ENCODE peak calls at places on chromosomes 16 and 17, in seven cellular contexts. One of them, this sample, is unnamed.
A peak's percentile ranks its signal among the peaks of the same experiment; 100 is the strongest.

GRCh38 chr16:84925092-84925772 is 86.1 kb downstream of the ZDHHC7 start:
- DNase-seq in DND-41: peak; percentile 63
- DNase-seq in fibroblast of lung: no peak
- DNase-seq in H1: peak; percentile 29
- DNase-seq in GM23338: peak; percentile 80
- DNase-seq in A673: peak; percentile 41
- DNase-seq in K562: peak; percentile 88
- DNase-seq in this sample: no peak

GRCh38 chr16:642189-643049 is 791 bp downstream of the MCRIP2 start:
- DNase-seq in DND-41: no peak
- DNase-seq in fibroblast of lung: no peak
- DNase-seq in H1: no peak
- DNase-seq in GM23338: peak; percentile 63
- DNase-seq in A673: no peak
- DNase-seq in K562: peak; percentile 75
- DNase-seq in this sample: no peak

GRCh38 chr17:59547131-59547915 is 18.1 kb upstream of the DHX40 start:
- DNase-seq in DND-41: no peak
- DNase-seq in fibroblast of lung: no peak
- DNase-seq in H1: no peak
- DNase-seq in GM23338: peak; percentile 22
- DNase-seq in A673: peak; percentile 95
- DNase-seq in K562: peak; percentile 29
- DNase-seq in this sample: no peak

GRCh38 chr17:78583091-78583490 is 5.9 kb upstream of the DNAH17 start:
- DNase-seq in DND-41: no peak
- DNase-seq in fibroblast of lung: no peak
- DNase-seq in H1: no peak
- DNase-seq in GM23338: peak; percentile 75
- DNase-seq in A673: peak; percentile 40
- DNase-seq in K562: peak; percentile 46
- DNase-seq in this sample: no peak

GRCh38 chr16:28259091-28259780 is 33.1 kb upstream of the SBK1 start:
- DNase-seq in DND-41: no peak
- DNase-seq in fibroblast of lung: no peak
- DNase-seq in H1: no peak
- DNase-seq in GM23338: no peak
- DNase-seq in A673: no peak
- DNase-seq in K562: no peak
- DNase-seq in this sample: no peak

GRCh38 chr17:27038676-27039075 is 255.2 kb upstream of the WSB1 start:
- DNase-seq in DND-41: peak; percentile 4
- DNase-seq in fibroblast of lung: no peak
- DNase-seq in H1: no peak
- DNase-seq in GM23338: peak; percentile 1
- DNase-seq in A673: peak; percentile 9
- DNase-seq in K562: peak; percentile 48
- DNase-seq in this sample: no peak

GRCh38 chr17:75049057-75049456 is 2.0 kb downstream of the KCTD2 start:
- DNase-seq in DND-41: no peak
- DNase-seq in fibroblast of lung: no peak
- DNase-seq in H1: no peak
- DNase-seq in GM23338: no peak
- DNase-seq in A673: no peak
- DNase-seq in K562: no peak
- DNase-seq in this sample: no peak

GRCh38 chr17:74513987-74514631 is 17.2 kb downstream of the CD300LB start:
- DNase-seq in DND-41: peak; percentile 33
- DNase-seq in fibroblast of lung: peak; percentile 50
- DNase-seq in H1: no peak
- DNase-seq in GM23338: peak; percentile 77
- DNase-seq in A673: peak; percentile 52
- DNase-seq in K562: peak; percentile 15
- DNase-seq in this sample: peak; percentile 69

GRCh38 chr17:80181431-80181830 is 11.6 kb downstream of the CARD14 start:
- DNase-seq in DND-41: no peak
- DNase-seq in fibroblast of lung: no peak
- DNase-seq in H1: no peak
- DNase-seq in GM23338: no peak
- DNase-seq in A673: no peak
- DNase-seq in K562: no peak
- DNase-seq in this sample: no peak

GRCh38 chr16:8885674-8886592 is 3.8 kb downstream of the LITAFD start:
- DNase-seq in DND-41: no peak
- DNase-seq in fibroblast of lung: peak; percentile 37
- DNase-seq in H1: no peak
- DNase-seq in GM23338: peak; percentile 60
- DNase-seq in A673: no peak
- DNase-seq in K562: no peak
- DNase-seq in this sample: peak; percentile 26

GRCh38 chr16:85794696-85795095 is 4.6 kb downstream of the EMC8 start:
- DNase-seq in DND-41: no peak
- DNase-seq in fibroblast of lung: no peak
- DNase-seq in H1: no peak
- DNase-seq in GM23338: no peak
- DNase-seq in A673: no peak
- DNase-seq in K562: no peak
- DNase-seq in this sample: no peak

GRCh38 chr17:73414171-73414955 is 102.6 kb upstream of the CDC42EP4 start:
- DNase-seq in DND-41: no peak
- DNase-seq in fibroblast of lung: no peak
- DNase-seq in H1: no peak
- DNase-seq in GM23338: no peak
- DNase-seq in A673: no peak
- DNase-seq in K562: no peak
- DNase-seq in this sample: no peak

GRCh38 chr16:57769541-57770145 is 32.6 kb downstream of the KIFC3 start:
- DNase-seq in DND-41: no peak
- DNase-seq in fibroblast of lung: no peak
- DNase-seq in H1: no peak
- DNase-seq in GM23338: no peak
- DNase-seq in A673: no peak
- DNase-seq in K562: no peak
- DNase-seq in this sample: no peak

GRCh38 chr16:12695454-12695853 is 108.2 kb downstream of the CPPED1 start:
- DNase-seq in DND-41: no peak
- DNase-seq in fibroblast of lung: no peak
- DNase-seq in H1: no peak
- DNase-seq in GM23338: no peak
- DNase-seq in A673: no peak
- DNase-seq in K562: no peak
- DNase-seq in this sample: no peak

GRCh38 chr16:85357323-85357722 is 245.1 kb upstream of the CIBAR2 start:
- DNase-seq in DND-41: no peak
- DNase-seq in fibroblast of lung: no peak
- DNase-seq in H1: no peak
- DNase-seq in GM23338: no peak
- DNase-seq in A673: no peak
- DNase-seq in K562: no peak
- DNase-seq in this sample: no peak

GRCh38 chr16:56912746-56913703 is 18.9 kb upstream of the HERPUD1 start:
- DNase-seq in DND-41: no peak
- DNase-seq in fibroblast of lung: peak; percentile 71
- DNase-seq in H1: no peak
- DNase-seq in GM23338: no peak
- DNase-seq in A673: no peak
- DNase-seq in K562: no peak
- DNase-seq in this sample: peak; percentile 61

GRCh38 chr17:50406578-50406977 is 9.3 kb upstream of the LRRC59 start:
- DNase-seq in DND-41: no peak
- DNase-seq in fibroblast of lung: no peak
- DNase-seq in H1: no peak
- DNase-seq in GM23338: no peak
- DNase-seq in A673: no peak
- DNase-seq in K562: no peak
- DNase-seq in this sample: no peak

GRCh38 chr17:68318103-68318991 is 27.1 kb downstream of the ARSG start:
- DNase-seq in DND-41: no peak
- DNase-seq in fibroblast of lung: peak; percentile 18
- DNase-seq in H1: no peak
- DNase-seq in GM23338: no peak
- DNase-seq in A673: no peak
- DNase-seq in K562: no peak
- DNase-seq in this sample: peak; percentile 62

GRCh38 chr17:39555368-39555767 is 52.4 kb downstream of the NEUROD2 start:
- DNase-seq in DND-41: no peak
- DNase-seq in fibroblast of lung: no peak
- DNase-seq in H1: no peak
- DNase-seq in GM23338: peak; percentile 54
- DNase-seq in A673: no peak
- DNase-seq in K562: no peak
- DNase-seq in this sample: no peak

GRCh38 chr16:17749706-17750105 is 278.9 kb upstream of the XYLT1 start:
- DNase-seq in DND-41: no peak
- DNase-seq in fibroblast of lung: no peak
- DNase-seq in H1: no peak
- DNase-seq in GM23338: no peak
- DNase-seq in A673: no peak
- DNase-seq in K562: no peak
- DNase-seq in this sample: no peak
- TF ChIP-seq EZH2 in DND-41: no peak
- TF ChIP-seq EZH2 in fibroblast of lung: no peak
- TF ChIP-seq EZH2 in H1: no peak
- TF ChIP-seq EZH2 in GM23338: no peak
- TF ChIP-seq EZH2 in A673: no peak
- TF ChIP-seq EZH2 in K562: no peak
- TF ChIP-seq EZH2 in this sample: no peak

DNA sequence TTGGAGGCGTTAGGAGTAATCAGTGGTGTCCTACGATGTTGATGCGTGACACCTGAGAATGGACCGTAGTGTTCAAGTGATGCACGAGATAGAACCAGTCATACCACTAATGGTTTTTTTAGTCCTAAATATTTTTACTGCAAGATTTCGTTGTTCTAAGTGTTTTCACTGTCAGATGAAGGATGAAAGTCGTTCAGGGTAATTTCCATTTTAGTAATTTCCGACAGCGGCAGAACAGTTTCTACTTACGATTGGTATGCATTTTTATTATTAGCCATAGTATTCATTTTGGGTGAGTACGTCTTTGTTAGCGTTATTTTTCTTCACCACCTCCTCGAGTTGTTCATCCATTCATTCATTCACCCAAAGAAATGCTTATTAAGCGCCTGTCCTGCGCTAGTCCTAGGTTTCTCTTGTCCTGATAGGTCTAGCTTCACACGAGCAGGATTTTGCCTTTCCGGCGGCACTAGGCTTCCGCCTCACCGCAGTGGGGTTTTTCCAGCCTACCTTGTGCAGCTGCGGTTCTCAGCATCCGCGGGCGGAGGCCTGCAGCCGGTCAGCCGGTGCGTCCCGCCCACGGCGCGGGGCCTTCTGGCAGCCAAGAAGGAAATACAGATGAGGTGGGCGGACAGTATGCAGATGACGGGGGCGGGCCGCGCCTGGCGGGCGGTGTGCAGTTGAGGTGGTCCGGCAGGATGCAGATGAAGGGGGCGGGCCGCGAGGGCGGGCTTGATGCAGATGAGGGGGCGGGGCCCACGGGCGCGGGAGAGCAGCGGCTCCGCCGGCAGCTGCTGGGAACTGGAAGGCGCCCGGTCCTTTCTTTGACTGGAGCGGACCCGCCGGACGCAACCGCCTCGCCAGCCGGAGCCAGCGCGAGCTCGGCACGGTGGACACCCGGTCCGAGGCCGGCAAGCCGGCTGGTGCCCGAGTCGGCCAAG is 146.4 kb downstream of the SPECC1 start:
- DNase-seq in DND-41: peak; percentile 96
- DNase-seq in fibroblast of lung: peak; percentile 90
- DNase-seq in H1: peak; percentile 97
- DNase-seq in GM23338: peak; percentile 99
- DNase-seq in A673: peak; percentile 94
- DNase-seq in K562: peak; percentile 97
- DNase-seq in this sample: peak; percentile 96
- H3K27ac ChIP-seq in DND-41: no peak overlapping the region
- H3K27ac ChIP-seq in fibroblast of lung: peak overlapping the region; percentile 30
- H3K27ac ChIP-seq in H1: peak overlapping the region; percentile 84
- H3K27ac ChIP-seq in GM23338: peak overlapping the region; percentile 96
- H3K27ac ChIP-seq in A673: no peak overlapping the region
- H3K27ac ChIP-seq in K562: peak overlapping the region; percentile 70
- H3K27ac ChIP-seq in this sample: peak overlapping the region; percentile 51

DNA sequence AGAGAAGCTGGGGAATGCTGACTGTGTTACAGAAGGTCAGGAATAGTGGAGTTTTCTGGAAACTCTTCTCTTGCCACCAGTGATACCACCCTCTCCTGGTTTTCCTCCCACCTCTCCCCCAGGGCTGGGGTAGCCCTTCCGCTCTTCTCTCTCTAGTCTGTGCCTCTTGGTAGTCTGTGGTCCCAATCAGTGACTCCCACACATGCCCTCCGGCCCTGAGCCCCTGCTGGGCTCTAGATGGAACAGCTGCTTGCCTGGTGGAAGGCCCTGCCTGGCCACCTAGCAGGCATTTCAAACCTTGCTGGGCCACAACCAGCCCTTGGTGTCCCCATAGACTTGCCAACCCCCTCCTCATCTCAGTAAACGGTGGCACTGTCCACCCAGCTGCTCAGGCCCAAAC is 15.2 kb upstream of the MTSS2 start:
- DNase-seq in DND-41: no peak
- DNase-seq in fibroblast of lung: no peak
- DNase-seq in H1: no peak
- DNase-seq in GM23338: no peak
- DNase-seq in A673: no peak
- DNase-seq in K562: no peak
- DNase-seq in this sample: no peak
- TF ChIP-seq CTCF in DND-41: no peak
- TF ChIP-seq CTCF in fibroblast of lung: no peak
- TF ChIP-seq CTCF in H1: no peak
- TF ChIP-seq CTCF in GM23338: no peak
- TF ChIP-seq CTCF in A673: no peak
- TF ChIP-seq CTCF in K562: no peak
- TF ChIP-seq CTCF in this sample: no peak

DNA sequence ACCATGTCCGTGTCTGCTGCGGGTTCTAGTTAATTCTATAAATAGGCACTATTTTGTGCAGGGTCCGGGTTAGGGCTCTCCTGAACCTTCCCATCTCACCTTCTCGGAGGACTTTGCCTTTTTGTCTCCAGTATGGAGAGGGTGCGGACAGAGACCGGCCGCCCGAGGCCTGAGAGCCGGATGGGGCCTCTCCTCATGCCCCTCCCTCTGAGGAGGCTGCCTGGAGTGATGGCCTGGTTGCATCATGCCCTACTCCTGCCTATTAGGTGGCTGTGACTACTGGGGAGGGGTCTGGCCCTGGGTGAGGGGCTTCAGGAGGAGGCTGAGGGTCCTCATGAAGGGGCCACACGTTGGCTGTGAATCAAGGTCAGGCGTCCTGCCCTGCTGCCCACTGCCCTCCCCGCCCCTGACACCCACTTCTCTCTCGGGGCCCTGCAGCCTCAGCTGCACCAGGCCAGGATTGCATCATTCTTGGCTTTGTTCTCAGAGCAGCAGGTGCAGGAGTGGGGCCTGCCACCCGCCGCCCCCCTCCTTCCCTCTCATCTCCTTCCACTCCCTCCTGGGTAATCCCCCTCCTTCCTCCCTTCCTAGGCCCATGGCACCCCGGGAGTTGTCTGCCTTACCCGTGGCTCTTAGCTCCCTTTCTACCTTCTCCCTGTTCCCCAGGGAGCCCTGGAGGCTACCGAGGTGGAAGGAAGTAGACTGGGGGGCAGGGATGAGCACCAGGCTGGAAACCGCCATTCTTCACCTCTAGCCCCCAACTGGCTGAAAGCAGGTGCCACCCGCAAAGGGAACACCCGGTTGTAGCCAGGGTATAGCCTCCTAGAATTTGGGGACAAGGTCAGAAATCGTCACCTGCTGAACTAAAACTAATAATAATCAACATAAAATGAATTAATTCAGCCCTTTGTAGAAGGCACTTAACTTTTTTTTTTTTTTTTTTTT is 12.7 kb upstream of the ARHGAP23 start:
- DNase-seq in DND-41: peak; percentile 92
- DNase-seq in fibroblast of lung: peak; percentile 81
- DNase-seq in H1: no peak
- DNase-seq in GM23338: peak; percentile 87
- DNase-seq in A673: peak; percentile 51
- DNase-seq in K562: peak; percentile 37
- DNase-seq in this sample: peak; percentile 20
- TF ChIP-seq EZH2 in DND-41: no peak
- TF ChIP-seq EZH2 in fibroblast of lung: no peak
- TF ChIP-seq EZH2 in H1: no peak
- TF ChIP-seq EZH2 in GM23338: no peak
- TF ChIP-seq EZH2 in A673: no peak
- TF ChIP-seq EZH2 in K562: no peak
- TF ChIP-seq EZH2 in this sample: no peak